ENCODE peak calls at places on chromosomes 5 and 9, in nine cellular contexts. Y, L, M, R, S, U, F, T and W are unnamed samples.

GRCh38 chr9:4828776-4829175 is 36.0 kb downstream of the RCL1 start:
- DNase-seq in Y (peak; percentile 56), R (peak; percentile 60), S (no peak), F (no peak), M (peak; percentile 44), U (no peak), L (no peak), T (peak; percentile 67), W (peak; percentile 53)

GRCh38 chr9:127898433-127899199 is 787 bp downstream of the ST6GALNAC6 start:
- DNase-seq in R (peak; percentile 90), S (peak; percentile 52), T (peak; percentile 95), M (peak; percentile 57), F (peak; percentile 45), U (peak; percentile 87), L (peak; percentile 78), Y (peak; percentile 93), W (peak; percentile 94)

GRCh38 chr5:174610968-174611367 is 113.4 kb upstream of the MSX2 start:
- DNase-seq in Y (peak; percentile 36), L (peak; percentile 39), F (no peak), R (peak; percentile 86), T (peak; percentile 49), S (no peak), M (peak; percentile 38), U (no peak), W (peak; percentile 9)

GRCh38 chr5:67315082-67315801 is 118.6 kb upstream of the CD180 start:
- DNase-seq in L (peak; percentile 37), Y (peak; percentile 72), R (no peak), S (no peak), T (peak; percentile 58), F (no peak), M (no peak), U (peak; percentile 69), W (peak; percentile 52)

GRCh38 chr9:17380126-17380861 is 198.6 kb upstream of the SH3GL2 start:
- DNase-seq in M (no peak), L (no peak), Y (no peak), R (no peak), U (no peak), F (no peak), T (no peak), S (no peak), W (no peak)

GRCh38 chr5:176402684-176403083 is 13.7 kb downstream of the CLTB start:
- DNase-seq in S (no peak), T (no peak), R (peak; percentile 46), M (no peak), L (peak; percentile 19), Y (no peak), F (no peak), U (peak; percentile 30), W (no peak)

GRCh38 chr5:55226027-55226933 is 835 bp downstream of the MCIDAS start:
- DNase-seq in T (peak; percentile 45), Y (peak; percentile 48), U (peak; percentile 77), F (peak; percentile 80), R (peak; percentile 65), L (no peak), S (peak; percentile 33), M (peak; percentile 61), W (peak; percentile 34)

GRCh38 chr9:122376791-122377190 is 6.0 kb downstream of the PTGS1 start:
- DNase-seq in Y (no peak), U (peak; percentile 42), L (no peak), F (no peak), T (no peak), S (no peak), M (no peak), R (no peak), W (no peak)

GRCh38 chr5:159240301-159240870 is 22.7 kb upstream of the UBLCP1 start:
- DNase-seq in T (no peak), F (no peak), S (no peak), Y (no peak), U (no peak), L (no peak), M (no peak), R (peak; percentile 46), W (peak; percentile 28)

GRCh38 chr5:39209924-39210323 is 9.4 kb downstream of the FYB1 start:
- DNase-seq in R (no peak), Y (no peak), L (no peak), F (no peak), M (no peak), T (no peak), U (peak; percentile 91), S (peak; percentile 19), W (no peak)

GRCh38 chr9:27124151-27124550 is 15.1 kb downstream of the TEK start:
- DNase-seq in F (no peak), S (no peak), L (no peak), R (no peak), U (no peak), Y (peak; percentile 39), T (peak; percentile 22), M (no peak), W (no peak)

GRCh38 chr9:17793713-17794622 is 215.1 kb downstream of the SH3GL2 start:
- DNase-seq in Y (peak; percentile 17), T (peak; percentile 17), L (no peak), M (peak; percentile 40), F (no peak), S (no peak), R (peak; percentile 2), U (no peak), W (peak; percentile 15)

GRCh38 chr5:149317281-149318048 is 27.8 kb upstream of the GRPEL2 start:
- DNase-seq in L (no peak), T (peak; percentile 58), U (no peak), F (peak; percentile 59), M (peak; percentile 48), R (peak; percentile 58), Y (peak; percentile 72), S (no peak), W (peak; percentile 80)

GRCh38 chr9:127741831-127742434 is 6.8 kb upstream of the TOR2A start:
- DNase-seq in T (peak; percentile 48), M (peak; percentile 90), U (no peak), S (peak; percentile 80), L (no peak), R (no peak), Y (no peak), F (peak; percentile 96), W (peak; percentile 84)

GRCh38 chr9:136296434-136297015 is 7.4 kb downstream of the CCDC187 start:
- DNase-seq in S (peak; percentile 8), T (no peak), F (no peak), Y (no peak), U (no peak), M (peak; percentile 34), L (no peak), R (no peak), W (no peak)

GRCh38 chr5:77064040-77064439 is 23.0 kb downstream of the ZBED3 start:
- DNase-seq in U (no peak), Y (no peak), M (peak; percentile 39), S (no peak), F (no peak), T (no peak), R (no peak), L (no peak), W (no peak)

GRCh38 chr9:110880123-110880522 is 158.1 kb downstream of the LPAR1 start:
- DNase-seq in Y (peak; percentile 64), S (no peak), U (no peak), F (no peak), T (peak; percentile 96), L (no peak), M (no peak), R (peak; percentile 94), W (peak; percentile 87)

GRCh38 chr9:93263334-93264229 is 79.6 kb downstream of the WNK2 start:
- DNase-seq in U (peak; percentile 54), S (no peak), L (peak; percentile 13), M (no peak), T (no peak), R (no peak), Y (no peak), F (no peak), W (no peak)
- TF ChIP-seq CTCF in U (no peak), S (no peak), L (no peak), M (no peak), T (no peak), R (no peak), Y (no peak), F (no peak), W (no peak)

GRCh38 chr9:21551401-21551800 is 69.3 kb upstream of the IFNE start:
- DNase-seq in T (no peak), U (no peak), M (no peak), Y (no peak), S (no peak), R (no peak), L (no peak), F (no peak), W (no peak)
- H3K4me3 ChIP-seq in T (no peak overlapping the region), U (no peak overlapping the region), M (no peak overlapping the region), Y (no peak overlapping the region), S (no peak overlapping the region), R (no peak overlapping the region), L (no peak overlapping the region), F (no peak overlapping the region), W (no peak overlapping the region)

DNA sequence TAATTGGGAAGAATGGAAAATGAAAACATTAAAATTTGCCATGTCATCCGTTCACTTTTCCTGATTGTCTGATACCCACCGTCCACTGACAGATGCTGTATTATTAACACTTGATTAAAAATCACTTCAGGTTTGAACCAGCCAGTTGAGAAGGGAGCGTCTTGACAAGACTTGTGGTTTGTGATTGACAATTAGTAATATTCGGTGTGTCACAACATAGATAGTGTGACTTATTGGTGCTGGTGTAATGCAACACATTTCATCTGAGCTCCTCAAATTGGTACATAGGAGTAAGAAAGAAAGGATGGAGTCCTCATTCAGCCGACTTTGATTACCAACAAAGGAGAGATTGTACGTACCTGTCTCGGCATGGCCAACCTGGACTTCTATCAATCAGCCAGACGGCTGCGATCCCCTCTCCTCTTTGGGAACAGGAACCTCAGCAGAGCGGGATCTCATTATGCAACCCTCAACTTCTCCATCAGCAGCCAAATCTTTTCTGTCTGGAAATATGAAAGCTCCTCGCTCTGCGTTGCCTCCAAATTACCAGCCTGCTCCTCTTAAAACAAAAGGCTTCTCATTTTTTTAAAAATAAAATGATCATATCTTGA is 211.7 kb upstream of the MVB12B start:
- DNase-seq in U (peak; percentile 4), R (no peak), M (no peak), T (no peak), Y (no peak), S (no peak), L (no peak), F (no peak), W (no peak)
- TF ChIP-seq CTCF in U (no peak), R (no peak), M (no peak), T (no peak), Y (no peak), S (no peak), L (no peak), F (no peak), W (no peak)

GRCh38 chr9:21559402-21560280 is 77.5 kb upstream of the IFNE start:
- DNase-seq in R (peak; percentile 71), L (no peak), M (peak; percentile 66), U (peak; percentile 81), F (peak; percentile 64), T (peak; percentile 66), Y (peak; percentile 74), S (peak; percentile 9), W (peak; percentile 89)

GRCh38 chr9:21558079-21558478 is 76.0 kb upstream of the IFNE start:
- DNase-seq in L (no peak), S (no peak), M (no peak), Y (no peak), R (no peak), U (no peak), F (no peak), T (no peak), W (no peak)

GRCh38 chr9:21558627-21559401 is 76.7 kb upstream of the IFNE start:
- DNase-seq in Y (peak; percentile 58), U (no peak), R (peak; percentile 58), T (no peak), M (no peak), L (no peak), F (no peak), S (peak; percentile 7), W (peak; percentile 47)

GRCh38 chr9:21561502-21561901 is 79.4 kb upstream of the IFNE start:
- DNase-seq in L (no peak), F (no peak), T (no peak), R (no peak), M (no peak), S (no peak), U (no peak), Y (no peak), W (no peak)

GRCh38 chr9:21560281-21560745 is 78.2 kb upstream of the IFNE start:
- DNase-seq in U (no peak), L (no peak), Y (no peak), S (no peak), R (peak; percentile 46), M (no peak), T (no peak), F (no peak), W (no peak)
- H3K4me3 ChIP-seq in U (peak overlapping the region; percentile 54), L (peak overlapping the region; percentile 40), Y (peak overlapping the region; percentile 62), S (no peak overlapping the region), R (peak overlapping the region; percentile 84), M (no peak overlapping the region), T (peak overlapping the region; percentile 66), F (peak overlapping the region; percentile 73), W (peak overlapping the region; percentile 80)